ENCODE peak calls at places on chromosomes 7 and 10, in six cellular contexts. O is heart left ventricle, X is cardiac muscle cell, U is PC-3, G is K562, W is tibial nerve. Y is an unnamed sample.

GRCh38 chr7:78489851-78490250 is 691.3 kb downstream of the PHTF2 start:
- DNase-seq in O (no peak), X (peak; percentile 17), U (no peak), G (no peak), W (no peak), Y (no peak)

GRCh38 chr7:44280636-44280992 is 44.8 kb downstream of the CAMK2B start:
- DNase-seq in O (no peak), X (no peak), U (no peak), G (no peak), W (no peak), Y (no peak)

GRCh38 chr7:158355456-158356065 is 232.1 kb downstream of the PTPRN2 start:
- DNase-seq in O (no peak), X (no peak), U (peak; percentile 58), G (peak; percentile 48), W (no peak), Y (no peak)

GRCh38 chr7:118152632-118153031 is 31.3 kb upstream of the LSM8 start:
- DNase-seq in O (no peak), X (no peak), U (no peak), G (no peak), W (no peak), Y (no peak)

GRCh38 chr7:14095233-14095950 is 105.9 kb upstream of the ETV1 start:
- DNase-seq in O (no peak), X (no peak), U (peak; percentile 89), G (no peak), W (no peak), Y (no peak)

GRCh38 chr10:33336606-33337334 is 2.3 kb upstream of the NRP1 start:
- DNase-seq in O (peak; percentile 82), X (peak; percentile 63), U (peak; percentile 87), G (no peak), W (peak; percentile 17), Y (no peak)

GRCh38 chr7:159015081-159015893 is 129.4 kb downstream of the VIPR2 start:
- DNase-seq in O (peak; percentile 77), X (no peak), U (peak; percentile 66), G (peak; percentile 39), W (peak; percentile 59), Y (peak; percentile 40)

GRCh38 chr7:20351901-20352300 is 21.2 kb downstream of the ITGB8 start:
- DNase-seq in O (no peak), X (peak; percentile 66), U (peak; percentile 86), G (no peak), W (no peak), Y (no peak)

GRCh38 chr7:107594961-107595737 is 15.1 kb downstream of the BCAP29 start:
- DNase-seq in O (no peak), X (peak; percentile 94), U (peak; percentile 91), G (no peak), W (no peak), Y (no peak)

GRCh38 chr10:10209152-10209551 is 808.5 kb upstream of the CELF2 start:
- DNase-seq in O (no peak), X (peak; percentile 88), U (no peak), G (no peak), W (peak; percentile 16), Y (peak; percentile 32)

GRCh38 chr7:70190266-70190665 is 592.0 kb downstream of the AUTS2 start:
- DNase-seq in O (no peak), X (no peak), U (no peak), G (no peak), W (no peak), Y (no peak)

GRCh38 chr7:70189261-70189660 is 591.0 kb downstream of the AUTS2 start:
- DNase-seq in O (no peak), X (no peak), U (no peak), G (no peak), W (no peak), Y (no peak)

GRCh38 chr7:70193514-70193913 is 595.2 kb downstream of the AUTS2 start:
- DNase-seq in O (no peak), X (peak; percentile 45), U (no peak), G (peak; percentile 3), W (no peak), Y (no peak)

DNA sequence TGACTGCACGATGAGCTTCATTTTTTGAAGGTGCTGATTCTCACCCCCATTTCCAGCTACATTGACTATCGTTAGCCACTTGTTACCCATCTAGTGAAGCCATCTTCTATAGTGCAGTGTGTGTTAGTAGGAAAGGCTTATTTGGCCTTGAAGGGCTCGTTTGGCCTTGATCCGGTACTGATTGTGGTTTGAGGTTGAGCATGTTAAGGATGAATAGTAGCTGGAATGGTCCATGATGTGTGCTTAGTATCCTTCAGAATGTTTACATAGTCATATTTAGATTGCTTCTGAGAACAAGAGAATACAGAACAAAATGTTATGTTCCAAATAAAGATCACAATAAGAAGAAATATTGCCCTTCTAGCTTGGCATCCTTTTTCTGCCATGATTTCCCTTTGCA is 591.5 kb downstream of the AUTS2 start:
- DNase-seq in O (no peak), X (no peak), U (no peak), G (no peak), W (no peak), Y (no peak)
- TF ChIP-seq CTCF in O (no peak), X (no peak), U (no peak), G (no peak), W (no peak), Y (no peak)

DNA sequence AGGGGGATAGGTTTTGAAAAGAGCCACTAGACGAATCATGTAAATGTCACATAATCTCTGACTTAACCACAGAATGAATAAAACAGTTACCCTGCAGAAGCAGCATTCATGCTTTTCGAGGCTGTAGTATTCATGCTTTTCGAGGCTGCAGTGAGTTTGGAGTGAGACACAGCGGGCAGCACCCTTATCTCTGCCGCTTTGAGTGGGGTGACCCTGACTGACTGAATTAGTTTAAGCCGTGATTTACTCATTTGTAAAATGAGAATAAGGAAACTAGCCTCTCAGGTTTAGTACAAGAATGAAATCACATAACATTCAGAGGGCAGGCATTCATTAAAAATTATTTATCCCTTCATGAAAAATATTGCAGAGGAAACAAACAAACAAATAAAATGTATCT is 92.8 kb upstream of the KMT2C start:
- DNase-seq in O (no peak), X (no peak), U (no peak), G (no peak), W (no peak), Y (no peak)
- H3K4me1 ChIP-seq in O (no peaks in the 10 kb centered on the region), X (no peaks in the 10 kb centered on the region), U (no peaks in the 10 kb centered on the region), G (peaks cover 10% of the 10 kb centered on the region), W (no peaks in the 10 kb centered on the region), Y (no peaks in the 10 kb centered on the region)

GRCh38 chr10:35950221-35950620 is 308.1 kb upstream of the FZD8 start:
- DNase-seq in O (no peak), X (no peak), U (no peak), G (no peak), W (no peak), Y (no peak)

GRCh38 chr10:35942052-35942451 is 300.0 kb upstream of the FZD8 start:
- DNase-seq in O (peak; percentile 29), X (no peak), U (no peak), G (no peak), W (no peak), Y (no peak)

GRCh38 chr10:35949820-35950219 is 307.7 kb upstream of the FZD8 start:
- DNase-seq in O (no peak), X (no peak), U (no peak), G (no peak), W (no peak), Y (no peak)

GRCh38 chr10:35946556-35946955 is 304.5 kb upstream of the FZD8 start:
- DNase-seq in O (no peak), X (no peak), U (no peak), G (no peak), W (no peak), Y (no peak)
- H3K4me3 ChIP-seq in O (no peak overlapping the region), X (no peak overlapping the region), U (no peak overlapping the region), G (no peak overlapping the region), W (no peak overlapping the region), Y (no peak overlapping the region)

DNA sequence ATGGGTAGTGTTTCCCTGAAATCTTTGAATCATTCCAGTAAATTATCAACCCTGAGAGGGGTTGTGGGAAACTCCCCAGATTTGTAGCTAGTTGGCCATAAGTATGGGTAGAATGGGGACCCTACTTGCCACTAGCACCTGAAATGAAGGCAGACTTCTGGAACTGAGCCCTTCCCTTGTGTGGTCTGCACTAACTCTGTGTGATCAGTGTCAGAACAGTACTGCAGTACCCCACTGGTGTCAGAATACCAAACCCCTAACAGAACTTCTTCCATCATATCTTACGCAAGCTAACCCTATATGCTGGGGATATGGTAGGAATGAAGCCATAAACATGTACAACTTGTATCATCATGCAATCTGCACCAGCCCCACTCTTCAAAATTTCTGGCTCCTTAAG is 50.8 kb downstream of the ABI1 start:
- DNase-seq in O (no peak), X (no peak), U (no peak), G (no peak), W (no peak), Y (no peak)
- TF ChIP-seq CTCF in O (no peak), X (no peak), U (no peak), G (no peak), W (no peak), Y (no peak)

DNA sequence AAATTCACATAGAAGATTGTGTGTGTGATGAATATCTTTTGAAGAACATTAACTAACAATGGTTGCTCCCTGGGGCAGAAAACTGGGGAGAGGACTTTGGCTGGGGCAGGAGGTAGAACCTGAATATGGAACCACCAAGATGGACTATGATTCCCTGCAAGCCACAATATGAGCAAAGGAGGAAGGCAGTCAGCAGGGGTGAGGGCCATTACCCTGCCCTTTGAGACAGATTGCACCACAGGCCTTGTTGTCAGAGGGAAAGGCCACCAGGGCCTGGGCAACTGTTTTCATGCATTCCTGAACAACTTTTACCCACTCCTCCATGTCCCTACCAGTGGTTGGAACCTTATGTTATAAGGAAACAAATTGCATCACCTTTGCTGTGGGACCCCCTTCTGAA is 670.1 kb upstream of the POM121L12 start:
- DNase-seq in O (no peak), X (no peak), U (no peak), G (no peak), W (no peak), Y (no peak)
- H3K4me1 ChIP-seq in O (no peaks in the 10 kb centered on the region), X (no peaks in the 10 kb centered on the region), U (no peaks in the 10 kb centered on the region), G (no peaks in the 10 kb centered on the region), W (no peaks in the 10 kb centered on the region), Y (no peaks in the 10 kb centered on the region)

DNA sequence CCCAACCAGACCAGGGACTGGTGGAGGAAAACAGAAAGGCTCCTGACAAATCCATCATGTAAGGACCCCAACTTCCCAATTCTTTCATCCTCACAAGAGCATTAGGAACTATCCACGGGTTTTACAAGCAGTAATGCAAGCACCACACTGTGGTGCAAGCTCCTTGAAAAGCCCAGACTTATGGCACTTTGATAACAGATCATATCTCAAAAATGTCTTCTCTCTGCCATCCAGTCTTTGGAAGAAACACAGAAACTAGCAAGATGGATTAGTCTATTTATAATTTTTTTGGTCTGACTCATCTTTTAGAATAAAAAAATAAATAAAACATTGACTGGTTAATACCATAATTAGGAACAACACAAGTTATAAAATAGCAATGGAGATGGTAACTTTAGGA is 49.1 kb upstream of the CALD1 start:
- DNase-seq in O (no peak), X (peak; percentile 49), U (no peak), G (no peak), W (no peak), Y (no peak)
- H3K4me3 ChIP-seq in O (no peak overlapping the region), X (no peak overlapping the region), U (no peak overlapping the region), G (no peak overlapping the region), W (no peak overlapping the region), Y (no peak overlapping the region)

DNA sequence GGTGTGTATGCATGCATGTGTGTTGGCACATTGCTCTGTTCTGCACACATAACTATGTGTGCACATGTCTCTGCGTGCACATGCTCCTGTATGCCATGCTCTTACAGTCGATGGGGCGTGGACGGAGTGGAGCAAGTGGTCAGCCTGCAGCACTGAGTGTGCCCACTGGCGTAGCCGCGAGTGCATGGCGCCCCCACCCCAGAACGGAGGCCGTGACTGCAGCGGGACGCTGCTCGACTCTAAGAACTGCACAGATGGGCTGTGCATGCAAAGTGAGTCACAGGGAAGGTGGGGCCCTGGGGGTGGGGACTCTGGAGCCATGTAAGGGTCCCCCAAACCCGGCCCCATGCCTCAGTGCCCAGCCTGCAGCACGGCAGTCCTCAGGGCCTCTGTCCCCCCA is 30.6 kb upstream of the SLC29A3 start:
- DNase-seq in O (no peak), X (no peak), U (no peak), G (no peak), W (no peak), Y (no peak)
- TF ChIP-seq CTCF in O (no peak), X (no peak), U (no peak), G (no peak), W (no peak), Y (no peak)